ENCODE peak calls at places on chromosome 9, in five cellular contexts. V, N, I, R and Y are unnamed samples.

GRCh38 chr9:16192403-16193017 is 639.7 kb downstream of the CCDC171 start:
- DNase-seq in V (no peak), R (no peak), I (no peak), N (no peak), Y (no peak)

GRCh38 chr9:92140074-92140753 is 25.0 kb upstream of the SPTLC1 start:
- DNase-seq in V (peak; percentile 73), R (peak; percentile 84), I (peak; percentile 89), N (peak; percentile 68), Y (peak; percentile 60)

GRCh38 chr9:113479150-113479761 is 15.7 kb downstream of the RGS3 start:
- DNase-seq in R (peak; percentile 74), I (no peak), V (no peak), N (peak; percentile 62), Y (no peak)

GRCh38 chr9:33445389-33445881 is 2.0 kb downstream of the AQP3 start:
- DNase-seq in I (peak; percentile 84), N (no peak), V (no peak), R (peak; percentile 39), Y (no peak)

GRCh38 chr9:38318755-38319495 is 73.6 kb upstream of the ALDH1B1 start:
- DNase-seq in V (no peak), I (no peak), R (no peak), N (peak; percentile 16), Y (no peak)

GRCh38 chr9:99352786-99353185 is 130.7 kb downstream of the SEC61B start:
- DNase-seq in I (no peak), V (no peak), R (no peak), N (no peak), Y (no peak)

GRCh38 chr9:98997580-98997979 is 53.9 kb downstream of the COL15A1 start:
- DNase-seq in N (peak; percentile 86), R (no peak), I (no peak), V (no peak), Y (no peak)

GRCh38 chr9:106799146-106799545 is 63.8 kb upstream of the ZNF462 start:
- DNase-seq in V (no peak), R (no peak), I (no peak), N (peak; percentile 77), Y (peak; percentile 1)

GRCh38 chr9:121278535-121279169 is 10.7 kb downstream of the GSN start:
- DNase-seq in R (peak; percentile 73), I (peak; percentile 80), V (peak; percentile 41), N (peak; percentile 99), Y (no peak)

GRCh38 chr9:133476531-133476930 is 2.4 kb downstream of the SLC2A6 start:
- DNase-seq in N (no peak), R (no peak), I (peak; percentile 55), V (no peak), Y (no peak)

GRCh38 chr9:133954862-133955529 is 37.1 kb downstream of the VAV2 start:
- DNase-seq in N (no peak), I (peak; percentile 56), R (peak; percentile 18), V (no peak), Y (no peak)

GRCh38 chr9:4297151-4297794 is 2.6 kb downstream of the GLIS3 start:
- DNase-seq in N (peak; percentile 97), I (peak; percentile 92), V (peak; percentile 17), R (peak; percentile 49), Y (no peak)

GRCh38 chr9:79360387-79361347 is 211.1 kb upstream of the TLE4 start:
- DNase-seq in N (peak; percentile 65), V (no peak), I (no peak), R (no peak), Y (peak; percentile 37)

GRCh38 chr9:109156705-109157104 is 10.3 kb downstream of the FRRS1L start:
- DNase-seq in I (no peak), V (no peak), N (no peak), R (no peak), Y (no peak)

GRCh38 chr9:27429436-27429835 is 94.7 kb upstream of the IFNK start:
- DNase-seq in I (no peak), N (no peak), R (no peak), V (no peak), Y (no peak)

GRCh38 chr9:30382271-30382670 is 2002.2 kb upstream of the ACO1 start:
- DNase-seq in V (no peak), N (peak; percentile 1), I (no peak), R (no peak), Y (no peak)

GRCh38 chr9:5614192-5614591 is 14.7 kb upstream of the RIC1 start:
- DNase-seq in I (no peak), V (no peak), R (no peak), N (no peak), Y (no peak)

GRCh38 chr9:95264954-95265615 is 52.4 kb downstream of the FANCC start:
- DNase-seq in I (no peak), V (no peak), R (no peak), N (peak; percentile 62), Y (no peak)

GRCh38 chr9:117315236-117315635 is 99.6 kb downstream of the ASTN2 start:
- DNase-seq in V (no peak), N (no peak), I (no peak), R (no peak), Y (no peak)

GRCh38 chr9:22992781-22993180 is 546.2 kb downstream of the DMRTA1 start:
- DNase-seq in I (no peak), V (no peak), N (no peak), R (no peak), Y (no peak)

GRCh38 chr9:114968710-114969109 is 38.3 kb upstream of the TNFSF8 start:
- DNase-seq in R (peak; percentile 26), N (peak; percentile 74), V (no peak), I (no peak), Y (no peak)

GRCh38 chr9:2816476-2817141 is 27.3 kb downstream of the PUM3 start:
- DNase-seq in N (peak; percentile 69), R (no peak), I (peak; percentile 57), V (no peak), Y (no peak)